ENCODE peak calls at places on chromosomes 16 and 17, in ten cellular contexts. C, H, L, Y, G, X, S, M, Q and Z are unnamed samples.
A peak's percentile ranks its signal among the peaks of the same experiment; 100 is the strongest.

GRCh38 chr17:29561541-29562517 is 5.0 kb downstream of the ABHD15 start:
- DNase-seq in C (no peak), H (no peak), L (no peak), Y (no peak), G (no peak), X (no peak), S (no peak), M (no peak), Q (no peak), Z (peak; percentile 66)

GRCh38 chr16:83002351-83003334 is 375.9 kb downstream of the CDH13 start:
- DNase-seq in C (no peak), H (no peak), L (peak; percentile 80), Y (no peak), G (no peak), X (no peak), S (no peak), M (no peak), Q (no peak), Z (no peak)

GRCh38 chr16:67158637-67159600 is 790 bp downstream of the TRADD start:
- DNase-seq in C (no peak), H (peak; percentile 67), L (peak; percentile 52), Y (peak; percentile 49), G (peak; percentile 10), X (peak; percentile 69), S (peak; percentile 53), M (peak; percentile 90), Q (no peak), Z (no peak)

GRCh38 chr17:67400193-67400592 is 23.1 kb downstream of the PITPNC1 start:
- DNase-seq in C (no peak), H (no peak), L (no peak), Y (peak; percentile 42), G (peak; percentile 8), X (no peak), S (no peak), M (no peak), Q (no peak), Z (no peak)

GRCh38 chr17:36918260-36918691 is 19.0 kb upstream of the LHX1 start:
- DNase-seq in C (no peak), H (no peak), L (no peak), Y (peak; percentile 60), G (no peak), X (peak; percentile 80), S (no peak), M (no peak), Q (no peak), Z (peak; percentile 69)

GRCh38 chr17:48565024-48565558 is 13.1 kb downstream of the HOXB4 start:
- DNase-seq in C (no peak), H (no peak), L (no peak), Y (no peak), G (no peak), X (no peak), S (no peak), M (no peak), Q (no peak), Z (no peak)

GRCh38 chr17:19812407-19812806 is 55.3 kb downstream of the ULK2 start:
- DNase-seq in C (no peak), H (peak; percentile 4), L (no peak), Y (peak; percentile 2), G (no peak), X (peak; percentile 7), S (no peak), M (no peak), Q (peak; percentile 1), Z (no peak)

GRCh38 chr17:28953444-28954118 is 2.3 kb upstream of the PHF12 start:
- DNase-seq in C (no peak), H (peak; percentile 15), L (peak; percentile 28), Y (peak; percentile 88), G (peak; percentile 31), X (peak; percentile 60), S (peak; percentile 19), M (peak; percentile 72), Q (no peak), Z (peak; percentile 43)

GRCh38 chr16:85061566-85061965 is 34.0 kb downstream of the KIAA0513 start:
- DNase-seq in C (no peak), H (no peak), L (no peak), Y (no peak), G (no peak), X (no peak), S (no peak), M (no peak), Q (no peak), Z (no peak)

GRCh38 chr16:49972280-49972679 is 52.7 kb upstream of the CNEP1R1 start:
- DNase-seq in C (no peak), H (no peak), L (no peak), Y (no peak), G (no peak), X (no peak), S (no peak), M (no peak), Q (no peak), Z (no peak)

GRCh38 chr17:17028878-17029535 is 13.2 kb upstream of the MPRIP start:
- DNase-seq in C (no peak), H (no peak), L (no peak), Y (no peak), G (no peak), X (no peak), S (no peak), M (no peak), Q (no peak), Z (no peak)

GRCh38 chr17:81412490-81413093 is 17.3 kb downstream of the BAHCC1 start:
- DNase-seq in C (no peak), H (peak; percentile 35), L (no peak), Y (peak; percentile 89), G (no peak), X (no peak), S (peak; percentile 50), M (peak; percentile 74), Q (no peak), Z (no peak)

GRCh38 chr17:77781536-77781935 is 177.0 kb upstream of the TNRC6C start:
- DNase-seq in C (no peak), H (no peak), L (no peak), Y (no peak), G (no peak), X (no peak), S (no peak), M (no peak), Q (no peak), Z (no peak)

GRCh38 chr16:79278506-79278905 is 322.0 kb downstream of the MAF start:
- DNase-seq in C (no peak), H (no peak), L (no peak), Y (no peak), G (no peak), X (no peak), S (no peak), M (peak; percentile 77), Q (no peak), Z (no peak)

GRCh38 chr16:31005350-31006085 is 4.9 kb downstream of the STX1B start:
- DNase-seq in C (no peak), H (no peak), L (no peak), Y (no peak), G (no peak), X (no peak), S (no peak), M (no peak), Q (no peak), Z (peak; percentile 51)

GRCh38 chr16:86566966-86567700 is 504 bp downstream of the FOXC2 start:
- DNase-seq in C (no peak), H (no peak), L (peak; percentile 90), Y (peak; percentile 88), G (no peak), X (peak; percentile 60), S (peak; percentile 73), M (no peak), Q (no peak), Z (peak; percentile 63)

GRCh38 chr17:27743288-27743885 is 56.9 kb downstream of the NOS2 start:
- DNase-seq in C (no peak), H (no peak), L (no peak), Y (no peak), G (no peak), X (no peak), S (no peak), M (no peak), Q (no peak), Z (no peak)

GRCh38 chr16:29804455-29805231 is 1.7 kb upstream of the MAZ start:
- DNase-seq in C (no peak), H (no peak), L (peak; percentile 27), Y (peak; percentile 57), G (peak; percentile 65), X (peak; percentile 66), S (no peak), M (no peak), Q (no peak), Z (no peak)

GRCh38 chr17:51947160-51947559 is 211.4 kb downstream of the CA10 start:
- DNase-seq in C (no peak), H (no peak), L (no peak), Y (peak; percentile 11), G (peak; percentile 35), X (no peak), S (no peak), M (no peak), Q (no peak), Z (no peak)

GRCh38 chr17:39270923-39271322 is 45.2 kb upstream of the STAC2 start:
- DNase-seq in C (no peak), H (no peak), L (peak; percentile 23), Y (peak; percentile 30), G (no peak), X (peak; percentile 43), S (peak; percentile 2), M (no peak), Q (peak; percentile 90), Z (peak; percentile 71)

GRCh38 chr17:41446806-41447205 is 6.0 kb upstream of the KRT38 start:
- DNase-seq in C (no peak), H (no peak), L (no peak), Y (no peak), G (no peak), X (no peak), S (peak; percentile 59), M (no peak), Q (no peak), Z (peak; percentile 97)

GRCh38 chr17:80362428-80363119 is 52.4 kb upstream of the ENDOV start:
- DNase-seq in C (no peak), H (no peak), L (no peak), Y (no peak), G (no peak), X (no peak), S (no peak), M (no peak), Q (peak; percentile 18), Z (peak; percentile 7)

GRCh38 chr16:17803625-17804410 is 333.1 kb upstream of the XYLT1 start:
- DNase-seq in C (no peak), H (no peak), L (peak; percentile 41), Y (no peak), G (no peak), X (no peak), S (no peak), M (no peak), Q (no peak), Z (peak; percentile 90)

GRCh38 chr17:41415833-41416335 is 8.5 kb downstream of the KRT37 start:
- DNase-seq in C (no peak), H (no peak), L (peak; percentile 70), Y (peak; percentile 59), G (no peak), X (peak; percentile 61), S (no peak), M (no peak), Q (no peak), Z (peak; percentile 88)

GRCh38 chr16:24745791-24746190 is 16.3 kb downstream of the TNRC6A start:
- DNase-seq in C (no peak), H (no peak), L (no peak), Y (no peak), G (no peak), X (no peak), S (no peak), M (no peak), Q (no peak), Z (no peak)

GRCh38 chr17:49450735-49451134 is 36.1 kb upstream of the PHB1 start:
- DNase-seq in C (no peak), H (no peak), L (no peak), Y (no peak), G (no peak), X (no peak), S (peak; percentile 53), M (no peak), Q (no peak), Z (no peak)

GRCh38 chr16:72427001-72427785 is 255.2 kb upstream of the PMFBP1 start:
- DNase-seq in C (peak; percentile 32), H (no peak), L (no peak), Y (no peak), G (peak; percentile 63), X (no peak), S (no peak), M (no peak), Q (no peak), Z (no peak)

GRCh38 chr17:222172-222571 is 40.7 kb upstream of the DOC2B start:
- DNase-seq in C (peak; percentile 11), H (no peak), L (no peak), Y (no peak), G (no peak), X (no peak), S (no peak), M (no peak), Q (no peak), Z (no peak)